ENCODE peak calls at places on chromosomes 6 and 20, in seven cellular contexts. One of them, this sample, is unnamed.

GRCh38 chr6:95071464-95071863 is 505.9 kb upstream of the MANEA start:
- DNase-seq in right atrium auricular region: no peak
- DNase-seq in left ventricle myocardium inferior: no peak
- DNase-seq in upper lobe of right lung: no peak
- DNase-seq in endothelial cell of umbilical vein: no peak
- DNase-seq in cardiac muscle cell: no peak
- DNase-seq in GM12865: no peak
- DNase-seq in this sample: no peak

GRCh38 chr6:9408718-9409117 is 973.4 kb upstream of the SLC35B3 start:
- DNase-seq in cardiac muscle cell: no peak
- DNase-seq in upper lobe of right lung: no peak
- DNase-seq in right atrium auricular region: no peak
- DNase-seq in endothelial cell of umbilical vein: no peak
- DNase-seq in left ventricle myocardium inferior: no peak
- DNase-seq in GM12865: no peak
- DNase-seq in this sample: no peak

GRCh38 chr6:14984454-14984853 is 261.4 kb upstream of the JARID2 start:
- DNase-seq in endothelial cell of umbilical vein: no peak
- DNase-seq in upper lobe of right lung: peak
- DNase-seq in right atrium auricular region: peak
- DNase-seq in GM12865: no peak
- DNase-seq in left ventricle myocardium inferior: peak
- DNase-seq in cardiac muscle cell: peak
- DNase-seq in this sample: peak

GRCh38 chr6:92559611-92560010 is 859.7 kb downstream of the EPHA7 start:
- DNase-seq in cardiac muscle cell: no peak
- DNase-seq in GM12865: no peak
- DNase-seq in upper lobe of right lung: no peak
- DNase-seq in left ventricle myocardium inferior: no peak
- DNase-seq in endothelial cell of umbilical vein: peak
- DNase-seq in right atrium auricular region: no peak
- DNase-seq in this sample: no peak

GRCh38 chr20:10309326-10309725 is 90.7 kb downstream of the SNAP25 start:
- DNase-seq in cardiac muscle cell: peak
- DNase-seq in GM12865: no peak
- DNase-seq in endothelial cell of umbilical vein: peak
- DNase-seq in upper lobe of right lung: no peak
- DNase-seq in left ventricle myocardium inferior: no peak
- DNase-seq in right atrium auricular region: no peak
- DNase-seq in this sample: peak

GRCh38 chr6:137829641-137830083 is 37.4 kb upstream of the TNFAIP3 start:
- DNase-seq in left ventricle myocardium inferior: no peak
- DNase-seq in right atrium auricular region: no peak
- DNase-seq in cardiac muscle cell: peak
- DNase-seq in endothelial cell of umbilical vein: no peak
- DNase-seq in upper lobe of right lung: no peak
- DNase-seq in GM12865: no peak
- DNase-seq in this sample: peak

GRCh38 chr20:61764471-61765020 is 301.1 kb downstream of the TAF4 start:
- DNase-seq in cardiac muscle cell: no peak
- DNase-seq in upper lobe of right lung: no peak
- DNase-seq in right atrium auricular region: no peak
- DNase-seq in GM12865: no peak
- DNase-seq in endothelial cell of umbilical vein: no peak
- DNase-seq in left ventricle myocardium inferior: no peak
- DNase-seq in this sample: no peak

GRCh38 chr6:74554041-74554440 is 651.8 kb downstream of the COL12A1 start:
- DNase-seq in GM12865: no peak
- DNase-seq in endothelial cell of umbilical vein: no peak
- DNase-seq in cardiac muscle cell: no peak
- DNase-seq in left ventricle myocardium inferior: no peak
- DNase-seq in right atrium auricular region: no peak
- DNase-seq in upper lobe of right lung: no peak
- DNase-seq in this sample: no peak

GRCh38 chr20:59149678-59150504 is 13.7 kb upstream of the ZNF831 start:
- DNase-seq in endothelial cell of umbilical vein: no peak
- DNase-seq in right atrium auricular region: peak
- DNase-seq in left ventricle myocardium inferior: peak
- DNase-seq in upper lobe of right lung: no peak
- DNase-seq in cardiac muscle cell: no peak
- DNase-seq in GM12865: peak
- DNase-seq in this sample: no peak

GRCh38 chr20:51528263-51529026 is 14.1 kb downstream of the NFATC2 start:
- DNase-seq in endothelial cell of umbilical vein: peak
- DNase-seq in right atrium auricular region: no peak
- DNase-seq in cardiac muscle cell: no peak
- DNase-seq in GM12865: peak
- DNase-seq in left ventricle myocardium inferior: no peak
- DNase-seq in upper lobe of right lung: no peak
- DNase-seq in this sample: no peak

GRCh38 chr6:27867051-27867940 is 44.9 kb downstream of the OR2B2 start:
- DNase-seq in right atrium auricular region: peak
- DNase-seq in endothelial cell of umbilical vein: peak
- DNase-seq in upper lobe of right lung: peak
- DNase-seq in cardiac muscle cell: peak
- DNase-seq in left ventricle myocardium inferior: peak
- DNase-seq in GM12865: peak
- DNase-seq in this sample: peak

DNA sequence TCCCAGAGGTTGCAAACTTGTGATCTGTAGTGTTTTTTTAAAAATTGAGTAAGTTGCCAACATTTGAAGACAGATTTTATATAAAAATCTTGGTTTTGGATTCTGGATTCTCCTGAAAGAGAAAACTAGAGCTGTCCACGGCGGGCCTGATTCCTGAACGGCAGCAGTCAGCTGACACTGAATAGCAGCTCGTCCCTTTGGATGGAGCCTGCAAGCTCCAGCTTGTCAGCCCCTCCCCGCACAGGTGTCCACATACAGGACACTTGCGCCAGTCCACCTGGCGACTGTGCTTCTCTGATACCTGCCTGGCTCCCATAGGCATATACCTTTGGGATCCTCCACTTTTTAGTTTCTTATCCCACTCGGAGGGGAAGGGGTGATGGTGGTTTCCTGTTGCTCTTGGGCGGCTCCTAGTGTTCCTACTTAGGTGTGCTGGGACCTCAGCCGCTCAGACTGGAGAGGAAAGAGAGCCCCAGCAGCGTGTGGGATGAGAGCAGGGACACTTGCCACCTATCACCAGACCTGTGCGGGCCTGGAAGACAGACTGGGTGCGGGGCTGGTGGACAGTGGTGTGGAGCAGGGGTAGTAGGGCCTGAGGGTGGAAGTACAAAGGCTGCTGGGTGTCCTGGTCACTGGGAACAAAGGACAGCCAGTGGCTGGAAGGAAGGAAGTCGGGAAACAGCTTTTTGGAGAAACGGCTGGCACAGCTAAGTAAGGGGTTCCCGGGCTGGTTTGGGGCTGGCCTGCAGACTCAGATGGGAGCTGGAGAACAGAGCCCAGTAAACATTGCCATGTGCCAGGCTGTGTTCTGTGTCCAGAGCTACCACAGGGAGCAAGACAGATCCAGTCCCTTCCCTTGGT is 18.3 kb downstream of the GHRH start:
- DNase-seq in GM12865: no peak
- DNase-seq in right atrium auricular region: no peak
- DNase-seq in endothelial cell of umbilical vein: no peak
- DNase-seq in upper lobe of right lung: no peak
- DNase-seq in left ventricle myocardium inferior: no peak
- DNase-seq in cardiac muscle cell: no peak
- DNase-seq in this sample: no peak
- TF ChIP-seq CTCF in GM12865: no peak
- TF ChIP-seq CTCF in right atrium auricular region: no peak
- TF ChIP-seq CTCF in endothelial cell of umbilical vein: no peak
- TF ChIP-seq CTCF in upper lobe of right lung: no peak
- TF ChIP-seq CTCF in left ventricle myocardium inferior: no peak
- TF ChIP-seq CTCF in cardiac muscle cell: no peak
- TF ChIP-seq CTCF in this sample: peak

DNA sequence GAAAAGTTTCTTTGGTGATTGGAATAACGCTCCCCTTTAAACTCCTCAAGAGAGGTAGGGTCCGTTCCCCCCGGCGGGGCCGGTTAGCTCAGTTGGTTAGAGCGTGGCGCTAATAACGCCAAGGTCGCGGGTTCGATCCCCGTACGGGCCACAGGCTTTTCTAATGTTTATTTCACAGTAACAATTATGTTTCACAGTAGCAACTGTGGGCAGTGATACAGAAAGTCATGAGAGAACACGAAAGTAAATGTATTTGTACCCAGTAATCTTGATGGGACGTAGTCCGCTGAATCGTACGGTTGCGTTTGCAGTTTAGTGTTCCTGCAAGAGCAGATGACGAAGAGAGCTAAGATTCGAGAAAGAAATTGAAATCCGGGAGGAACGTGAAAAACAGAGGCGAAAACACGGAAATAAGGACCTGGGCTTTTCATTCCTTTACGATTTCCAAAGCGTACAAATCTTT is 505.5 kb downstream of the PRIM2 start:
- DNase-seq in endothelial cell of umbilical vein: peak
- DNase-seq in GM12865: no peak
- DNase-seq in right atrium auricular region: no peak
- DNase-seq in cardiac muscle cell: peak
- DNase-seq in upper lobe of right lung: no peak
- DNase-seq in left ventricle myocardium inferior: no peak
- DNase-seq in this sample: peak
- H3K4me3 ChIP-seq in endothelial cell of umbilical vein: no peak
- H3K4me3 ChIP-seq in GM12865: no peak
- H3K4me3 ChIP-seq in right atrium auricular region: no peak
- H3K4me3 ChIP-seq in cardiac muscle cell: no peak
- H3K4me3 ChIP-seq in upper lobe of right lung: no peak
- H3K4me3 ChIP-seq in left ventricle myocardium inferior: no peak
- H3K4me3 ChIP-seq in this sample: no peak

DNA sequence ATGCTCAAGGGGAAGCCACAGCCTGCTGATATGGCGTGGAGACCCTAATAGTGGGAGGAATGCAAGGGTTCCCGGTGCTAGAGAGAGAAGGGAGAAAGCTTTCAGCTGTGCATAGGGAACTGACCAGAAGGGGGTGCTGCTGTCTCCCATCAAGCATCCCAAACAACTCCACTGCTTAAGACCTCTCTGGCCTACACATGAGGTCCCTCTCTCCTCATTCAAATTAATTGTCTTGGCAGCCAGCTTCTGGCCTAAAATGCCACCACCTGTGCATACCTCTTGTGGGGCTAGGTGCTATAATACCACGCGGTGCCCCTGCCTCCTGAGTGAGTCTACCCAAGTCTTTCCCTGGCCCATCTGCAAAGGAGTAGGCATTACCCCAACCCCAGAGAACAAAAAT is 14.5 kb downstream of the ADISSP start:
- DNase-seq in endothelial cell of umbilical vein: peak
- DNase-seq in upper lobe of right lung: no peak
- DNase-seq in left ventricle myocardium inferior: no peak
- DNase-seq in GM12865: peak
- DNase-seq in right atrium auricular region: peak
- DNase-seq in cardiac muscle cell: peak
- DNase-seq in this sample: peak
- TF ChIP-seq CTCF in endothelial cell of umbilical vein: peak
- TF ChIP-seq CTCF in upper lobe of right lung: peak
- TF ChIP-seq CTCF in left ventricle myocardium inferior: peak
- TF ChIP-seq CTCF in GM12865: peak
- TF ChIP-seq CTCF in right atrium auricular region: peak
- TF ChIP-seq CTCF in cardiac muscle cell: peak
- TF ChIP-seq CTCF in this sample: peak

GRCh38 chr20:13338999-13339411 is 117.9 kb downstream of the ISM1 start:
- DNase-seq in endothelial cell of umbilical vein: no peak
- DNase-seq in GM12865: no peak
- DNase-seq in left ventricle myocardium inferior: no peak
- DNase-seq in cardiac muscle cell: no peak
- DNase-seq in upper lobe of right lung: no peak
- DNase-seq in right atrium auricular region: no peak
- DNase-seq in this sample: no peak
- H3K4me3 ChIP-seq in endothelial cell of umbilical vein: no peak
- H3K4me3 ChIP-seq in GM12865: no peak
- H3K4me3 ChIP-seq in left ventricle myocardium inferior: no peak
- H3K4me3 ChIP-seq in cardiac muscle cell: no peak
- H3K4me3 ChIP-seq in upper lobe of right lung: no peak
- H3K4me3 ChIP-seq in right atrium auricular region: no peak
- H3K4me3 ChIP-seq in this sample: no peak

DNA sequence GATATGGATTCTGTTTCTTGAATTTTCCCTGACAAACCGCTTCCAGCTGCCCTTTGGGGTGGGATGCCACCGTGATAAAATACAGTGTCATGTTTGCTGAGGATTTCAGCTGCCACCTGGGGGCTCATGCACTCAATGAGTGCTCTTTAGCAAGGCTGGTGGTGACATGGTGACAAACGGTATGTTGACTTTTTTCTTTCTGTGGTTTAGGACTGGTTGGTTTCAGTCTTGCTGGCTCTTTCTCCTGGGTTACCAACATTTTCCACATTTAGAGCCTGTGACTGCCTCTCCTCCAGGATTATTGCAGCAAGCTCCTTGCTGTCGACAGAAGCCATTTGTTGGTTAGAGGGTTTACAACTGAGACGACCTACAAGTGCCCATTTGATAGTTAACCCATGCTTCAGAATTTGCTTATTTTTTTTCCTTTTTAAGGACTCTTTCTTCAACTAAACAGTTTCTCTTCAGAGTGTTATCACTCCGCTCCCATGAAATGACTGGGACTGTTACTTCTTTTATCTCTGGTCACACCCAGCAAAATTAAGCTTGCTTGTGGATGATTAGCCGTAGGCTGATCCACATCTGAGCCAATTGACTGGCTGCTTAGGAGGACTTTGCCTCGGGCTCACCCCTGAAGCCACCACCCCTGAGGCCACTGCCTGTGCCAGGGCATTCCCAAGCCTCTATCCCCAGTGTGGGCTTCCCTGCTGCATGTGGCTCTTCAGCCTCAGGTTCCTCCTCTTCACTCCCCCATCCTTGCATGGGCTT is 48.4 kb upstream of the CDYL start:
- DNase-seq in cardiac muscle cell: peak
- DNase-seq in endothelial cell of umbilical vein: no peak
- DNase-seq in left ventricle myocardium inferior: no peak
- DNase-seq in GM12865: peak
- DNase-seq in right atrium auricular region: no peak
- DNase-seq in upper lobe of right lung: no peak
- DNase-seq in this sample: no peak
- TF ChIP-seq CTCF in cardiac muscle cell: no peak
- TF ChIP-seq CTCF in endothelial cell of umbilical vein: no peak
- TF ChIP-seq CTCF in left ventricle myocardium inferior: no peak
- TF ChIP-seq CTCF in GM12865: no peak
- TF ChIP-seq CTCF in right atrium auricular region: no peak
- TF ChIP-seq CTCF in upper lobe of right lung: no peak
- TF ChIP-seq CTCF in this sample: no peak

DNA sequence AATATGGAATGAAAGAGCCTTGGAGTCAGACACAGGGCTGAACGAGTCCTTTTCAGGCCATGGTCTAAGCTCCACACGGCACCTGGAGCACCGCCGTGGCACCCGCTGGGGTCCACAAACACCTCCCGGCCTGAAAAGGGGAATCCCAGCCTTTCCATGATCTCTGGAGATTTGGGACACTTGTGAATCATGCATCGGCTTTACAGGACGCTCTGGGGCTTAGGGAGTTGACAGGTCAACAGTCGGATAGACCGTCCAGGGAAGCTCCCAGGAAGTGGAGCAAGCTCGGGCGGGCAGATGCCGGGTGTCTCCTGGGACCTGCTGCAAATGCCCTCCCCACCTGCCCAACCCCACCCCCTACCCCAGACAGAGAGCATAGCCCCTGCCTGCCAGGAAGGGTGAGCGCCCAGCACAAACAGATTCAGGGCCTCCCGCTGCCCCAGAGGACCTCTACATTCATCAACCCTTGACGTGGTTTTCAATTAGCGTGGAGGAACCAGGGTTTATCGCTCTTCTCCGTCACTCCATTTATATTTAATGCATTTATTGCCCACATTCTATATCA is 53.6 kb downstream of the YTHDF1 start:
- DNase-seq in upper lobe of right lung: no peak
- DNase-seq in GM12865: no peak
- DNase-seq in cardiac muscle cell: no peak
- DNase-seq in left ventricle myocardium inferior: no peak
- DNase-seq in endothelial cell of umbilical vein: no peak
- DNase-seq in right atrium auricular region: no peak
- DNase-seq in this sample: no peak
- H3K4me3 ChIP-seq in upper lobe of right lung: no peak
- H3K4me3 ChIP-seq in GM12865: no peak
- H3K4me3 ChIP-seq in cardiac muscle cell: no peak
- H3K4me3 ChIP-seq in left ventricle myocardium inferior: no peak
- H3K4me3 ChIP-seq in endothelial cell of umbilical vein: no peak
- H3K4me3 ChIP-seq in right atrium auricular region: no peak
- H3K4me3 ChIP-seq in this sample: no peak

This sample was measured in cardiac fibroblast.